ENCODE peak calls at places on chromosome X, in six cellular contexts. Q, X, K, F, C and P are unnamed samples. For H3K9me3, the result is how much of the 10 kb centered on the place peaks cover.

GRCh38 chrX:31423575-31424284 is 351.9 kb upstream of the FTHL17 start:
- DNase-seq in K (peak), F (no peak), Q (peak), C (peak), X (no peak), P (no peak)

GRCh38 chrX:103656623-103657022 is 27.8 kb downstream of the TCEAL1 start:
- DNase-seq in K (peak), F (no peak), X (no peak), Q (peak), C (peak), P (no peak)

GRCh38 chrX:129663171-129663570 is 8.4 kb upstream of the APLN start:
- DNase-seq in Q (no peak), F (no peak), X (no peak), K (no peak), C (peak), P (no peak)

GRCh38 chrX:20968996-20969395 is 405.2 kb upstream of the CNKSR2 start:
- DNase-seq in X (no peak), C (no peak), K (peak), Q (peak), F (no peak), P (no peak)

GRCh38 chrX:34300871-34301270 is 168.8 kb upstream of the FAM47A start:
- DNase-seq in X (no peak), F (no peak), K (peak), Q (peak), C (peak), P (peak)

GRCh38 chrX:68146054-68146453 is 287.2 kb downstream of the OPHN1 start:
- DNase-seq in X (no peak), Q (peak), C (peak), K (peak), F (no peak), P (no peak)

GRCh38 chrX:21638311-21638710 is 19.8 kb downstream of the KLHL34 start:
- DNase-seq in K (peak), C (peak), F (no peak), Q (peak), X (no peak), P (no peak)

GRCh38 chrX:71067079-71067478 is 1.1 kb downstream of the SNX12 start:
- DNase-seq in F (no peak), Q (no peak), X (no peak), K (no peak), C (no peak), P (no peak)

GRCh38 chrX:150934453-150934852 is 36.0 kb upstream of the CD99L2 start:
- DNase-seq in F (no peak), C (peak), X (no peak), K (peak), Q (peak), P (peak)

GRCh38 chrX:70262952-70263567 is 3.1 kb upstream of the P2RY4 start:
- DNase-seq in X (no peak), K (peak), Q (peak), F (no peak), C (peak), P (peak)

GRCh38 chrX:30851459-30851858 is 37.6 kb downstream of the TAB3 start:
- DNase-seq in X (no peak), Q (no peak), F (no peak), C (no peak), K (no peak), P (no peak)

GRCh38 chrX:154544885-154545284 is 1.8 kb downstream of the G6PD start:
- DNase-seq in K (no peak), F (no peak), Q (no peak), X (no peak), C (no peak), P (no peak)

GRCh38 chrX:154541896-154542722 is 4.5 kb downstream of the G6PD start:
- DNase-seq in K (peak), X (peak), F (peak), C (peak), Q (peak), P (no peak)

GRCh38 chrX:154541589-154541895 is 5.1 kb downstream of the G6PD start:
- DNase-seq in K (no peak), X (no peak), Q (no peak), F (no peak), C (peak), P (no peak)

GRCh38 chrX:154540897-154541535 is 5.6 kb downstream of the G6PD start:
- DNase-seq in X (no peak), F (no peak), Q (peak), K (peak), C (no peak), P (no peak)

DNA sequence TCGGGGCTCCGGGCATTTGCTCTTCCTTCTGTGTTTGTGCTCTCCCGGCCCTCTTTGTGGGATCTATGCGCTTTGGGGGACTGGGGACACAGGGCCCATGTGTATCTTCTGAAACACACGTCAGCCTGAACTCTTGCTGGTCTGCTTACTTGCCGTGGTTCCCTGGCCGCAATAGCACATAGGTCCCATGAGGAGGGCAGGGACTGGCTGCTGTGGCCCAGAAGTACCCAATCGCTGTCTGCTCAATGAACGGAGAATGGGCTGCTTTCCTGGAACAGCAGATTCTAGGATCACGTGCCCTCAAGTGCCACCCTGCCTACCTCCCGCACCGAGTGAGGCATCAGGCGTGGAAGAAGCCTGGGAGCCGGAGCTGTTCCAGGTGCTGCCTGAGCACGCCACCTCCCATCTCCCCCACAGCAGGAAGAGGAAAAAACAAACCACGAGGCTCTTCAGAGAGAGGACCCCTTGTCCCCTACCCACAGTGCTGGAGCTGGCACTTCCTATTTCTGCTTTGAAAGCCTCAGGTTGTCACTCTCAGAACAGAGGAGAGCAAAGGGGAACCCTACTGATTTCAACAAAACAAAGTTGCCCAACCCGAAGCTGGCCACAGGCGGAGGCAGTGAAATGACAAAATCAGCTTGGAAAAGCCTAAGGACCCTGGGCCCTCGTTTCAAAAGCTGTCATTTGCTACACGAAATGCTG is 3.8 kb downstream of the G6PD start:
- DNase-seq in F (no peak), X (peak), C (no peak), K (no peak), Q (no peak), P (no peak)
- H3K4me3 ChIP-seq in F (peak), X (no peak), C (no peak), K (no peak), Q (no peak), P (no peak)

DNA sequence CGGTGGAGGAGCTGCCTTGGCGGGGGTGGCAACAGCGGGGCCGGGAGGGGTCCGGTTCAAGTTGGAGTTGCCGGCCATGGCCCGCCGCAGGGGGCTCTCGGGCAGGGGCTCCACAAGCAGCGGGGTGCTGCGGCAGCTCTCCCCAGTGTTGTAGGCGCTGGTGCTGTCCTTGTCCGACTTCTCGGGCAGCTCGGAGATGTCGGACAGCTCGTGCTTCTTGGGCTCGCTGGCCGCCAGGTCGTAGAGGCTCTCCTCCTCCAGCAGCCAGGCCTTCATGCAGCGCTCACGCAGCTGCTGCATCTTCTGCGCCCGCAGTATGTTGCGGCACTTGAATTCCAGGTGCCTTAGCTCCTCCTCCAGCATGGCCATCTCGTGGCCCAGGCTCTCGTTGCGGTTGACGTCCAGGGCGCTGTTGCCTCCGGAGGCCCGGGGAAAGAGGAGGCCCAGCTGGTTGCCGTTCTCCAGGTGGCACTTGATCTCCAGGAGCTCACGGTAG is 9.7 kb downstream of the SSR4 start:
- DNase-seq in C (no peak), F (peak), Q (no peak), X (no peak), K (no peak), P (no peak)
- H3K9me3 ChIP-seq in C (under half), F (under half), Q (under half), X (under half), K (under half), P (under half)

DNA sequence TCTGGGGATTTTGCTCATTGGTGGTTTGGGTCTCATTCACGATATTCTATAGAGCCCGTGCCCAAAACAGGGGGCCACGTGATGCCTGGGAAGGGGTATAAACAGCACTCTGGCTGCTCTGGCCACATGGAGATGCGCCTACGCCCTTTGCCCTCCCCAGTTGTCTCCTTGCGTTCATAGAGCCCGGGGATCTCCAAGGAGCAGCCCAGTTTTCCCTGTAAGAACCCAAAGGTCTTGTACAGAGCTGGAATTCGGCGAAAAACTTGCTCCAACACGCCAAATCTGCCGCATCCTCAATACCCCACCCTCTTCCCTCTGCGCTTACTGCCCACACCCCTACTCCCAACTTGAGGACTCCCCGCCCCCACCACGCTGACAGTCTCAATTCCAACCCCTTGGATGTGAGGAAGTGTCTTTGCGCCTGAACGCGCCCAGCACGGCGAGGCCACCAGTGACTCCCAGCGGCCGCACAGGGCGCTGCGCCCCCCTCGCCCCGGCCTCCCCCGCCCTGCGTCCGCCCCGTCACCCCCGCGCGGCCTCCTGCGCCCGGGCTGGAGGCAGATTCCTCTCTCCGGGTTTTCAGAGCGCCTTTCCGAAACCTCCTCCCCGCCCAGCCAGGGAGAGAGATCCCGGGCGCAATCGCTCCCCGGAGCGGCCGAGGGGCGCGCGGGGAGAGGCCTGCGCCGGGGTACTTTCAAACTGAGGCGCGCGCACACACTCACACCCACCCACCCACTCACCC is at the start of gene NHS:
- DNase-seq in K (peak), Q (peak), F (peak), C (peak), X (peak), P (no peak)
- H3K4me3 ChIP-seq in K (peak), Q (peak), F (peak), C (peak), X (peak), P (peak)

DNA sequence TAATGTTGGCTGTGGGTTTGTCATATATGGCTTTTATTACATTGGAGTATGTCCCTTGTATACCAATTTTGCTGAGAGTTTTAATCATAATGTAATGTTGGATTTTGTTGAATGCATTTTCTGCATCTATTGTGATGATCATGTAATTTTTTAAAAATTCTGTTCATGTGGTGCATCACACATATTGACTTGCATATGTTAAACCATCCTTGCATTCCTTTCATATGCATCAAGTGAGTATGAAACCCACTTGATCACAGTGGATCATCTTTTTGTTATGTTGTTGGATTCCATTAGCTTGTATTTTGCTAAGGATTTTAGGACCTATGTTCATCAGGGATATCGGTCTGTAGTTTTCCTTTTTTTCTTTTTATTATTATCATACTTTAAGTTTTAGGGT is 12.1 kb downstream of the HEPH start:
- DNase-seq in Q (no peak), X (no peak), C (no peak), K (no peak), F (no peak), P (no peak)
- H3K9me3 ChIP-seq in Q (under half), X (under half), C (under half), K (under half), F (under half), P (under half)

DNA sequence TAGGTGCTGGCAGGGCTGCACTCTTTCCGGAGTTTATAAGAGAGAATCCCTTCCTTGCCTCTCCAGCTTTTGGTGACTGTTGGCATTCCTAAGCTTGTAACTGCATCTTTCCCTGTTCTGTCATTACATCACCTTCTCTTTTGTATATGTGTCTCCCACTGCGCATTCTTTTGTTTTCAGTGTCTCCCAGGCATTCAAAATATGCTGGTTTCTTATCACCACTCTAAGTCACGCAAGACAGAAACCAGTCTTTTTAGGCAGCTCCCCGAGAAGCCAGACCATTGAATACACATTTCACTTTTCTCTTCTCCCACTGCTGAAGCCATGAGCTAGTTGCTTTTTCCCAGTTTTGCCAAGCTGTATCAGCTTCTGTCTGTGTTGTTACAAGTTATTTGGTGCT is 71.0 kb downstream of the LAS1L start:
- DNase-seq in C (peak), Q (no peak), X (no peak), F (no peak), K (peak), P (peak)
- H3K4me3 ChIP-seq in C (no peak), Q (no peak), X (no peak), F (no peak), K (no peak), P (no peak)

DNA sequence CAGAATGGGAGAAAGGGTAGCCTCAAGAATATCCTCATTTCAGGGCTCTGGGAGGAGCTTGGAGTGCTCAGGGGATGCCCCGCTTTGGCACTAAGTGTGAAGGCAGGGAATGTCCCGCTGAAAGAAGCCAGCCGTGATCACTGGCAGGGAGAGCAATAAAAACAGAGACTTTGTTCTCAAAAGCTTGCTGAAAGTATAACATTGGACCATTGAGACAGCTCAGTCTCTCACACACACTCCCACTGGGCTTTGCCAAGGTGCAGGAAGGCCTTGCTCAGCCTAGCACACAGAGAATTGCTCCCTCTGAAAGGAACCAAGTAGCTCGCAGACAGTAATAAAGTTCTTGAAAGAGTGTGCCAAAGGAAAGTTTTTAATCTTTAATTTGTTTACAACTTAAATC is 143.8 kb upstream of the SLITRK2 start:
- DNase-seq in F (no peak), X (no peak), C (no peak), K (no peak), Q (no peak), P (no peak)
- H3K9me3 ChIP-seq in F (under half), X (under half), C (under half), K (under half), Q (under half), P (under half)

GRCh38 chrX:118974908-118975671 is 672 bp downstream of the LONRF3 start:
- DNase-seq in K (no peak), C (no peak), X (peak), Q (no peak), F (peak), P (no peak)
- H3K4me3 ChIP-seq in K (no peak), C (peak), X (peak), Q (no peak), F (peak), P (peak)

GRCh38 chrX:81874807-81875206 is 672.9 kb downstream of the SH3BGRL start:
- DNase-seq in C (no peak), X (no peak), K (no peak), F (no peak), Q (no peak), P (no peak)

GRCh38 chrX:81866873-81867272 is 665.0 kb downstream of the SH3BGRL start:
- DNase-seq in F (no peak), C (no peak), Q (no peak), K (no peak), X (no peak), P (no peak)

GRCh38 chrX:81868979-81869378 is 667.1 kb downstream of the SH3BGRL start:
- DNase-seq in X (no peak), C (no peak), F (no peak), Q (no peak), K (no peak), P (no peak)
- H3K9me3 ChIP-seq in X (under half), C (under half), F (under half), Q (under half), K (under half), P (under half)

DNA sequence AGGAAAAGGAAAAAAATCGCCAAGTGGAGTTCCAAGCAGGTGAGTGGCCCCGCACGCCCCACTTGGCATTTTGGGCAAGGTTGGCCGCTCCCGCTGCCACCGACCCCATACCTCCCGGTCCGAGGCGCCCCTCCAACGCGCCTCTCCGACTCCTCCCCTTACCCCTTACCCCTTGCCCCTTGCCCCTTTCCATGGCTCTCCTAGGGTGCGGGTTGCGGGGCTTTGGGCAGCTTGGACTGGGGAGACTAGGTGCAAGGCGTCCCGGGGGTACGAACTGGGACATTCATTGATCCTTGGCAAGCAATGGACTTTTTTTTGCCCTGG is 698 bp downstream of the SLC16A2 start:
- DNase-seq in K (no peak), Q (no peak), F (no peak), C (no peak), X (no peak), P (no peak)
- H3K4me3 ChIP-seq in K (peak), Q (peak), F (peak), C (peak), X (peak), P (peak)